ENCODE peak calls at places on chromosomes 4 and X, in five cellular contexts. H, T, O, R and X are unnamed samples.

GRCh38 chrX:3548743-3549441 is 164.6 kb downstream of the PRKX start:
- DNase-seq in R (no peak), H (peak), O (peak), T (no peak), X (no peak)

GRCh38 chr4:10006236-10006603 is 15.1 kb downstream of the SLC2A9 start:
- DNase-seq in T (peak), R (no peak), O (peak), H (peak), X (peak)

GRCh38 chr4:174047363-174047762 is 236.1 kb downstream of the FBXO8 start:
- DNase-seq in O (no peak), R (no peak), T (no peak), H (no peak), X (no peak)

GRCh38 chr4:138488527-138488926 is 246.4 kb upstream of the SLC7A11 start:
- DNase-seq in O (peak), H (no peak), R (no peak), T (no peak), X (no peak)

GRCh38 chr4:94523033-94523590 is 71.4 kb downstream of the PDLIM5 start:
- DNase-seq in T (no peak), O (no peak), H (peak), R (no peak), X (no peak)

GRCh38 chr4:20418865-20419451 is 167.3 kb downstream of the SLIT2 start:
- DNase-seq in T (no peak), R (no peak), H (peak), O (peak), X (peak)

GRCh38 chrX:136176399-136176825 is 29.1 kb downstream of the FHL1 start:
- DNase-seq in R (peak), O (no peak), H (peak), T (peak), X (no peak)

GRCh38 chr4:174365018-174365587 is 81.4 kb downstream of the CEP44 start:
- DNase-seq in H (peak), T (no peak), O (peak), R (no peak), X (no peak)

GRCh38 chr4:48360966-48361470 is 19.7 kb downstream of the SLAIN2 start:
- DNase-seq in H (peak), T (no peak), O (no peak), R (no peak), X (no peak)

GRCh38 chrX:131763674-131764073 is 219.8 kb downstream of the OR13H1 start:
- DNase-seq in R (no peak), T (no peak), H (peak), O (no peak), X (no peak)

GRCh38 chrX:150478496-150479492 is 89.6 kb upstream of the MTM1 start:
- DNase-seq in H (no peak), R (no peak), O (no peak), T (no peak), X (no peak)

GRCh38 chr4:82921795-82922194 is 21.3 kb downstream of the THAP9 start:
- DNase-seq in O (no peak), T (no peak), R (no peak), H (no peak), X (no peak)

GRCh38 chrX:119817130-119817690 is 25.8 kb upstream of the RPL39 start:
- DNase-seq in H (no peak), O (no peak), T (no peak), R (no peak), X (no peak)

GRCh38 chr4:165288639-165289428 is 38.6 kb upstream of the MSMO1 start:
- DNase-seq in H (peak), T (no peak), R (no peak), O (no peak), X (peak)

GRCh38 chrX:119093991-119094741 is 21.4 kb downstream of the CT47C1 start:
- DNase-seq in O (no peak), R (no peak), H (peak), T (no peak), X (no peak)

GRCh38 chrX:120308558-120308957 is 2.7 kb downstream of the TMEM255A start:
- DNase-seq in O (peak), H (no peak), T (no peak), R (no peak), X (peak)

GRCh38 chrX:63930140-63930539 is 145.1 kb upstream of the ARHGEF9 start:
- DNase-seq in R (no peak), T (no peak), H (peak), O (peak), X (no peak)

GRCh38 chr4:108072300-108072699 is 82.6 kb downstream of the HADH start:
- DNase-seq in H (no peak), T (no peak), R (no peak), O (no peak), X (no peak)

GRCh38 chr4:78764498-78764961 is 11.6 kb upstream of the BMP2K start:
- DNase-seq in T (no peak), H (no peak), R (no peak), O (no peak), X (no peak)

GRCh38 chr4:13865871-13866669 is 238.5 kb upstream of the BOD1L1 start:
- DNase-seq in H (peak), O (no peak), T (no peak), R (no peak), X (no peak)